ENCODE peak calls at places on chromosomes 4 and X, in seven cellular contexts. P is PC-3, V is IMR-90, Z is sigmoid colon, Y is ovary, L is substantia nigra, N is ascending aorta. C is an unnamed sample.

GRCh38 chr4:143555676-143556075 is 42.2 kb downstream of the SMARCA5 start:
- DNase-seq in Y (no peak), N (no peak), L (no peak), P (no peak), Z (no peak), V (peak), C (peak)

GRCh38 chr4:166045457-166045856 is 172.4 kb downstream of the TLL1 start:
- DNase-seq in V (no peak), L (no peak), Z (no peak), N (no peak), P (no peak), Y (no peak), C (no peak)

GRCh38 chrX:16207631-16208030 is 40.4 kb downstream of the MAGEB17 start:
- DNase-seq in Z (no peak), P (no peak), N (no peak), V (no peak), L (no peak), Y (no peak), C (no peak)

GRCh38 chrX:70494441-70494840 is 49.8 kb downstream of the DLG3 start:
- DNase-seq in N (no peak), Z (no peak), L (no peak), P (peak), Y (no peak), V (peak), C (no peak)

GRCh38 chrX:38868941-38869378 is 67.7 kb downstream of the MID1IP1 start:
- DNase-seq in V (peak), L (no peak), Y (no peak), P (peak), Z (no peak), N (peak), C (no peak)

GRCh38 chrX:152276277-152276676 is 137.9 kb upstream of the MAGEA10 start:
- DNase-seq in P (no peak), Y (no peak), Z (no peak), L (no peak), N (no peak), V (no peak), C (no peak)

GRCh38 chrX:7334253-7334935 is 186.4 kb upstream of the PUDP start:
- DNase-seq in Z (no peak), Y (no peak), V (peak), L (no peak), P (peak), N (no peak), C (no peak)

GRCh38 chrX:11629593-11630211 is 36.0 kb downstream of the ARHGAP6 start:
- DNase-seq in Y (peak), N (peak), P (peak), Z (peak), V (peak), L (no peak), C (peak)

GRCh38 chrX:53374222-53374820 is 48.1 kb downstream of the SMC1A start:
- DNase-seq in P (no peak), V (peak), Y (no peak), L (no peak), N (no peak), Z (no peak), C (peak)

GRCh38 chr4:961651-962230 is 11.6 kb downstream of the DGKQ start:
- DNase-seq in N (no peak), Y (no peak), P (no peak), V (no peak), L (no peak), Z (peak), C (no peak)

GRCh38 chr4:84041426-84041825 is 457.7 kb downstream of the NKX6-1 start:
- DNase-seq in P (no peak), L (no peak), N (no peak), Y (no peak), Z (no peak), V (no peak), C (no peak)

GRCh38 chrX:151713859-151714258 is 2.0 kb upstream of the FATE1 start:
- DNase-seq in P (peak), Y (no peak), L (no peak), N (no peak), Z (no peak), V (no peak), C (peak)

GRCh38 chrX:138748480-138748879 is 37.0 kb upstream of the FGF13 start:
- DNase-seq in P (peak), V (peak), N (no peak), L (no peak), Y (no peak), Z (no peak), C (no peak)

GRCh38 chr4:26178874-26179273 is 141.9 kb upstream of the RBPJ start:
- DNase-seq in Z (peak), Y (peak), L (no peak), P (no peak), N (no peak), V (no peak), C (no peak)

GRCh38 chr4:31918891-31919290 is 1198.7 kb downstream of the PCDH7 start:
- DNase-seq in Y (no peak), L (no peak), Z (no peak), P (no peak), N (no peak), V (no peak), C (no peak)

GRCh38 chrX:137566746-137567473 is 983 bp downstream of the ZIC3 start:
- DNase-seq in P (no peak), Y (no peak), N (no peak), Z (no peak), L (no peak), V (no peak), C (peak)

GRCh38 chrX:19070555-19070994 is 51.7 kb downstream of the ADGRG2 start:
- DNase-seq in N (no peak), Z (no peak), L (peak), P (no peak), V (no peak), Y (no peak), C (no peak)

GRCh38 chr4:143443728-143444127 is 69.8 kb upstream of the SMARCA5 start:
- DNase-seq in Z (no peak), P (no peak), V (no peak), L (no peak), N (no peak), Y (no peak), C (no peak)

GRCh38 chrX:149631293-149632165 is at the start of gene TMEM185A:
- DNase-seq in L (peak), Y (peak), Z (peak), P (peak), V (peak), N (peak), C (peak)

GRCh38 chrX:104254442-104255115 is at the start of gene ESX1:
- DNase-seq in P (no peak), V (no peak), N (no peak), Y (no peak), Z (no peak), L (no peak), C (no peak)

GRCh38 chr4:94782707-94783106 is 25.0 kb downstream of the BMPR1B start:
- DNase-seq in L (no peak), N (no peak), P (no peak), Z (no peak), V (no peak), Y (no peak), C (no peak)

GRCh38 chr4:85200106-85200505 is 233.6 kb upstream of the WDFY3 start:
- DNase-seq in Z (no peak), Y (no peak), P (peak), L (no peak), N (no peak), V (no peak), C (no peak)

GRCh38 chrX:108892501-108892900 is 156.1 kb upstream of the IRS4 start:
- DNase-seq in N (no peak), Z (no peak), Y (no peak), V (no peak), P (no peak), L (no peak), C (no peak)

GRCh38 chrX:53642326-53642725 is 44.2 kb downstream of the HUWE1 start:
- DNase-seq in Y (no peak), L (no peak), V (no peak), Z (no peak), N (no peak), P (no peak), C (no peak)

GRCh38 chrX:9396930-9397329 is 67.9 kb upstream of the TBL1X start:
- DNase-seq in V (no peak), Z (no peak), P (peak), N (no peak), Y (no peak), L (no peak), C (no peak)

GRCh38 chr4:21077967-21078366 is 377.7 kb downstream of the PACRGL start:
- DNase-seq in Z (no peak), P (no peak), L (no peak), Y (no peak), V (no peak), N (no peak), C (no peak)

GRCh38 chr4:176588436-176588835 is 204.3 kb downstream of the VEGFC start:
- DNase-seq in Y (no peak), V (no peak), Z (no peak), P (no peak), L (no peak), N (no peak), C (peak)

GRCh38 chrX:102765794-102766193 is 45.3 kb downstream of the GPRASP3 start:
- DNase-seq in L (no peak), Z (peak), N (peak), V (peak), Y (no peak), P (peak), C (no peak)

GRCh38 chr4:11323771-11324170 is 104.9 kb downstream of the HS3ST1 start:
- DNase-seq in L (no peak), N (no peak), Y (no peak), V (no peak), P (no peak), Z (no peak), C (peak)

GRCh38 chrX:130393451-130394074 is 8.1 kb upstream of the GPR119 start:
- DNase-seq in P (peak), N (no peak), V (peak), Y (peak), L (peak), Z (no peak), C (peak)

GRCh38 chr4:69708211-69708610 is 52.2 kb downstream of the SULT1B1 start:
- DNase-seq in L (no peak), Y (no peak), N (no peak), V (no peak), Z (no peak), P (peak), C (no peak)

GRCh38 chr4:53633608-53634007 is 42.3 kb upstream of the LNX1 start:
- DNase-seq in L (no peak), P (no peak), N (no peak), Y (no peak), V (peak), Z (peak), C (no peak)

GRCh38 chr4:23822181-23822580 is 67.7 kb downstream of the PPARGC1A start:
- DNase-seq in V (peak), L (no peak), Z (no peak), N (no peak), P (no peak), Y (no peak), C (peak)

GRCh38 chr4:85298037-85298436 is 176.9 kb upstream of the ARHGAP24 start:
- DNase-seq in L (no peak), Z (no peak), V (no peak), P (peak), Y (no peak), N (no peak), C (no peak)

GRCh38 chr4:179927473-179927872 is 2315.7 kb upstream of the TENM3 start:
- DNase-seq in L (no peak), Y (no peak), V (no peak), P (no peak), N (no peak), Z (no peak), C (no peak)

GRCh38 chr4:15376145-15376544 is 51.7 kb upstream of the C1QTNF7 start:
- DNase-seq in N (no peak), L (no peak), Z (no peak), V (no peak), Y (no peak), P (no peak), C (no peak)

GRCh38 chr4:15376594-15376993 is 51.2 kb upstream of the C1QTNF7 start:
- DNase-seq in V (peak), Y (no peak), L (no peak), Z (no peak), N (no peak), P (peak), C (no peak)

GRCh38 chr4:15373363-15373762 is 54.5 kb upstream of the C1QTNF7 start:
- DNase-seq in L (no peak), N (no peak), V (peak), P (no peak), Y (no peak), Z (no peak), C (no peak)

GRCh38 chr4:15374697-15375096 is 53.1 kb upstream of the C1QTNF7 start:
- DNase-seq in Y (no peak), L (no peak), P (no peak), N (no peak), V (peak), Z (no peak), C (no peak)

GRCh38 chr4:15375707-15376106 is 52.1 kb upstream of the C1QTNF7 start:
- DNase-seq in L (no peak), V (no peak), P (no peak), Y (no peak), N (no peak), Z (no peak), C (no peak)
- H3K27ac ChIP-seq in L (no peak), V (no peak), P (no peak), Y (peak), N (no peak), Z (peak), C (no peak)

DNA sequence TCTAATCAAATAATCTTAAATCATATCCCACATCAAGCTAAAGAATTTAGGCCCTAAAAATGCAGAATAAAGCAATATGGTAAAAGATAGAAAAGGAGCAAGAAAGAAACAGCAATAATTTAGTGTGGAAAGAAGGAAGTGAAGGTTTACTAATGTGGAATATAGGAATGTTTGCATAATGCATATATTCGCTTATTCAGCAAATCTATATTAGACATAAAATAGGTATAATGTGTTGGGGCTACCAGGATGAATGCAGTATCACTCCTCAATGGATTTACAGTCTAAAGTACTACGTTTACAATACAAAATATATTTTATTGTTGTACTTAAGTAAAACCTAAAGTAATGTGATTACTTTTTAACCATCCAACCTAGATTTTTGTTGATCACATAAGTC is 4.7 kb downstream of the CENPE start:
- DNase-seq in Z (no peak), N (no peak), L (no peak), Y (no peak), P (no peak), V (no peak), C (no peak)
- H3K27ac ChIP-seq in Z (no peak), N (no peak), L (no peak), Y (no peak), P (no peak), V (no peak), C (no peak)

GRCh38 chr4:37068580-37068979 is 176.0 kb upstream of the NWD2 start:
- DNase-seq in Z (no peak), P (no peak), Y (no peak), V (no peak), L (no peak), N (no peak), C (peak)

DNA sequence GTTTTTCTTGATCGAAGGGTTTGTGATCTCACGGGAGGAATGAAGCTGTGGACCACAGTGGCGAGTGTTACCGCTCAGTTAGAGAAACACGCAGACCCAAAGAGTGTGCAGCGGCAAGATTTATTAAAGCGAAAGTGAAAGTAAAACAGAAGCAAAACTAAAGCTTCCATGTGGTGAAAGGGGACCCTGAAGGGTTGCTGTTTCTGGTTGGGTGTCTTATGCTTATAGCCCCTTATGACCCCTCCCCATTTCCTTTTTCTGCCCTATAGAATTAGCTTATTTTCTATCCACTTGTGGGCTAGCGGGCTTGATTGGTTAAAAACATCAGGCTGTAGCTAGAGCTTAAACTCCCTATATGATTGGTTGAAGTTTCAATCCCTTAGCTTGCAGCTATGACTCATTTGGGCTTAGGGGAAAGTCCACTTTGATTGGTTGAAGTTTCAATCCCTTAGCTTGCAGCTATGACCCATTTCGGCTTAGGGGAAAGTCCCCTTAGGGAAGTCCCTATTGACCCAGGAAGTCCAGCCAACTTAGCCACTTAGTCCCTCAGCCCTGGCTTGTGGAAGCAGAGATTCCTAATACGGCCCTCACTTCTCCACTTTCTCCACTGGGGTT is 171.2 kb upstream of the NWD2 start:
- DNase-seq in Z (no peak), V (no peak), L (no peak), N (no peak), Y (no peak), P (peak), C (no peak)
- H3K27ac ChIP-seq in Z (no peak), V (no peak), L (no peak), N (no peak), Y (no peak), P (no peak), C (no peak)

GRCh38 chr4:15657366-15657765 is 2.2 kb upstream of the FBXL5 start:
- DNase-seq in Y (no peak), Z (no peak), V (no peak), P (no peak), N (no peak), L (no peak), C (no peak)

GRCh38 chr4:15656038-15656470 is 897 bp upstream of the FBXL5 start:
- DNase-seq in Z (no peak), V (no peak), Y (no peak), L (no peak), N (peak), P (no peak), C (peak)

GRCh38 chr4:15655223-15656037 is at the start of gene FBXL5:
- DNase-seq in Z (peak), P (peak), Y (peak), N (peak), L (peak), V (peak), C (peak)

GRCh38 chr4:15658136-15658535 is 3.0 kb upstream of the FBXL5 start:
- DNase-seq in N (no peak), L (no peak), V (no peak), P (no peak), Z (no peak), Y (no peak), C (no peak)

GRCh38 chr4:15659768-15660394 is 4.7 kb upstream of the FBXL5 start:
- DNase-seq in Y (no peak), L (no peak), P (no peak), V (peak), Z (no peak), N (no peak), C (no peak)
- H3K27ac ChIP-seq in Y (no peak), L (no peak), P (no peak), V (peak), Z (no peak), N (no peak), C (no peak)

DNA sequence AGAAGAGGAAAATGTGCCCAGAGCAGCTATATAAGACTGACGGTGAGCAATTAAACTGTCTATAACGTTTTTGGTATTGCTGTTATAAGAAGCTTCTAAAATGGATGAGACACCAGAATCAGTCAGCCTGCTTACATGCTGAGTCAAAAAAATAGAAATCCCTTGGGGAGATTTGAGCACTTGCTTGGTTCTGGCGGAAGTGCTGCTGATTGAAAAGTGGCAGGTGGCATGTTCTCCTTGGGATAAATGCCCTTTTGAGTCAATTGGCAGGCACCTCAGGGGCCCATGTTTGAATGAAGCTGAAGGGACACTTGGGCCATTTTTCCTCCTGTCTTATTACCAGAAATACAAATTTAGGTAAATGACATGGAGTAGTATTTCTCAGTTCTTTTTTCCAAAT is 148.7 kb downstream of the PTCHD1 start:
- DNase-seq in V (no peak), Y (no peak), P (no peak), Z (no peak), N (no peak), L (no peak), C (no peak)
- H3K27ac ChIP-seq in V (no peak), Y (no peak), P (no peak), Z (no peak), N (no peak), L (no peak), C (no peak)

DNA sequence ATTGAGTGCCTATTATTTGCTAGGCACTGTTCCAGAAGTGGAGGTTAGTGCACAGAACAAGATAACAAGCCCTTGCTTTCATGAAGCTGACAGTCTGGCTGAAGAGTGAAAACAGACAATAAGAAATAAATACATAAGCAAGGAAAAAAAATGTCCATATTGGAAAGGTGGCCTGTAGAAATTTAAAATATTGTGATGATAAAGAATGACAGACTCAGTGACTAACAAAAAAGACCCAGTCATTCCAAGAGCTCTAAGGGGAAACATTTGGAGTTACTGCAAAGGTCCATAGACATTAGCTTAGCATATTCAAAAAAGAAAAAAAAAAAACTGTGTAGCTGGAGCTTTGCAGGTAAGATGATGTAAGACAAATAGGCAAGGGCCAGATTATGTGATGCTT is 1.0 kb upstream of the ANTXR2 start:
- DNase-seq in L (no peak), Y (no peak), P (no peak), Z (no peak), N (no peak), V (no peak), C (no peak)
- H3K27ac ChIP-seq in L (no peak), Y (peak), P (peak), Z (peak), N (no peak), V (no peak), C (no peak)

DNA sequence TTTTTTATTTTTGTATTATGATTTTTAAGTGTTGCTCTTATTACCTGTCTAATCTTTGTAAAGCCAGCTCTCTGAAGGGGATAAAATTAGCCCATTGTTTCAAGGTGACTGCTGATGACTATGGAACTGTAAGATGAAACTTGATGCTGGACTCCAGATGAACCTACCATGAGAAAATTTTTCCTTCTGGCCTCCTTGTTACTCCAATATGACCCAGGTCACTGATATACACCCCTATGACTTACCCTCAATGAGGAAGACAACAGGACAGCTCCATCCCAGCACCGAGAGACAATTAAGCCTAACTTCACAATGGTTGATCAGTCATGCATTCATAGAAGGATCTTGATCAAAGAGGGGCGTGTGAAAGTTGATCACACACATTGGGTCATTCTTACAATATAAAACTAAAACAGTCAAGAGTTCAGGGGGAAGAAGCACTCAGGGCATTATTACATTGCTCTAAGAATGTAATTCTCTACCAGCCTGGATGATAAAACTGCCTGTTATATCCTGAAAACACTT is 230.8 kb upstream of the AGTR2 start:
- DNase-seq in Y (no peak), L (no peak), P (no peak), V (no peak), Z (no peak), N (no peak), C (no peak)
- H3K27ac ChIP-seq in Y (no peak), L (no peak), P (no peak), V (no peak), Z (no peak), N (no peak), C (no peak)

C was measured in mesendoderm.